ENCODE peak calls at places on chromosomes 13 and 19, in seven cellular contexts. M, D, L, F, A, N and X are unnamed samples.

GRCh38 chr19:44050740-44051653 is 839 bp upstream of the ZNF223 start:
- DNase-seq in M (no peak), D (no peak), F (no peak), N (no peak), A (no peak), L (no peak), X (no peak)

GRCh38 chr13:24651718-24652345 is 28.4 kb upstream of the ATP12A start:
- DNase-seq in D (no peak), N (no peak), A (no peak), F (peak), M (no peak), L (no peak), X (no peak)

GRCh38 chr13:20130012-20130411 is 30.8 kb downstream of the GJA3 start:
- DNase-seq in N (no peak), F (no peak), M (no peak), D (no peak), A (no peak), L (no peak), X (no peak)

GRCh38 chr13:46085737-46086136 is 19.1 kb downstream of the CPB2 start:
- DNase-seq in F (no peak), D (no peak), M (no peak), A (no peak), L (no peak), N (no peak), X (no peak)

GRCh38 chr19:49200238-49200862 is 42.8 kb downstream of the TRPM4 start:
- DNase-seq in A (no peak), N (no peak), M (no peak), L (peak), F (no peak), D (no peak), X (no peak)

GRCh38 chr13:65638572-65639168 is 1591.5 kb downstream of the PCDH9 start:
- DNase-seq in N (peak), F (peak), D (peak), L (no peak), M (no peak), A (no peak), X (peak)

GRCh38 chr13:23081246-23081645 is 99.5 kb upstream of the SGCG start:
- DNase-seq in F (no peak), L (no peak), A (no peak), N (no peak), M (no peak), D (no peak), X (no peak)

GRCh38 chr19:15291666-15292065 is 40.7 kb downstream of the BRD4 start:
- DNase-seq in L (no peak), N (no peak), F (no peak), A (no peak), M (no peak), D (no peak), X (peak)

GRCh38 chr19:12450817-12451216 is 10.0 kb upstream of the ZNF443 start:
- DNase-seq in A (no peak), M (no peak), L (peak), F (no peak), D (no peak), N (no peak), X (no peak)

GRCh38 chr19:52889076-52889475 is 8.4 kb downstream of the ZNF320 start:
- DNase-seq in F (no peak), A (no peak), L (no peak), M (no peak), N (no peak), D (no peak), X (no peak)

GRCh38 chr19:3064011-3064330 is 1.7 kb upstream of the TLE5 start:
- DNase-seq in N (no peak), A (no peak), F (no peak), D (no peak), L (no peak), M (no peak), X (no peak)

GRCh38 chr19:9836021-9836420 is 903 bp downstream of the PIN1 start:
- DNase-seq in A (no peak), L (peak), F (no peak), N (peak), M (no peak), D (peak), X (no peak)

GRCh38 chr19:15430526-15431120 is 11.8 kb upstream of the AKAP8L start:
- DNase-seq in L (no peak), M (no peak), D (no peak), N (no peak), F (no peak), A (no peak), X (no peak)

GRCh38 chr19:39765091-39766076 is 13.3 kb upstream of the LEUTX start:
- DNase-seq in D (peak), M (no peak), L (peak), F (peak), N (peak), A (no peak), X (no peak)

GRCh38 chr13:30742896-30743295 is 7.6 kb downstream of the ALOX5AP start:
- DNase-seq in D (no peak), M (no peak), L (no peak), F (no peak), N (no peak), A (no peak), X (no peak)

GRCh38 chr19:16951529-16951928 is 62.7 kb downstream of the F2RL3 start:
- DNase-seq in N (no peak), M (no peak), L (no peak), D (no peak), F (no peak), A (no peak), X (no peak)

GRCh38 chr19:15107056-15108010 is at the start of gene SYDE1:
- DNase-seq in D (no peak), L (peak), M (peak), F (peak), N (peak), A (no peak), X (no peak)

GRCh38 chr13:27257648-27258253 is 6.4 kb downstream of the RPL21 start:
- DNase-seq in F (no peak), A (no peak), L (no peak), D (no peak), M (no peak), N (no peak), X (no peak)

GRCh38 chr19:29676586-29676985 is 11.3 kb downstream of the PLEKHF1 start:
- DNase-seq in L (no peak), D (no peak), F (no peak), M (peak), N (no peak), A (peak), X (no peak)

GRCh38 chr13:78600317-78600899 is 2.9 kb downstream of the POU4F1 start:
- DNase-seq in M (no peak), D (no peak), N (no peak), F (no peak), A (no peak), L (no peak), X (no peak)

GRCh38 chr19:50328257-50329145 is 676 bp downstream of the KCNC3 start:
- DNase-seq in L (no peak), F (peak), M (peak), N (no peak), A (peak), D (no peak), X (no peak)

GRCh38 chr13:43405457-43405856 is 381.3 kb downstream of the ENOX1 start:
- DNase-seq in M (no peak), F (no peak), L (no peak), A (no peak), N (peak), D (peak), X (no peak)

GRCh38 chr13:66461021-66461420 is 769.1 kb downstream of the PCDH9 start:
- DNase-seq in N (peak), M (no peak), A (no peak), F (no peak), D (no peak), L (no peak), X (no peak)

GRCh38 chr19:18518639-18519038 is 3.2 kb downstream of the ELL start:
- DNase-seq in L (no peak), N (no peak), M (no peak), D (no peak), F (no peak), A (no peak), X (no peak)

GRCh38 chr19:58351558-58351878 is 1.8 kb downstream of the A1BG start:
- DNase-seq in L (no peak), N (no peak), A (no peak), D (no peak), F (no peak), M (no peak), X (no peak)

GRCh38 chr13:99501952-99502310 is 659 bp downstream of the TM9SF2 start:
- DNase-seq in A (no peak), L (peak), M (no peak), F (peak), D (no peak), N (no peak), X (no peak)

GRCh38 chr13:100811431-100811830 is 136.8 kb upstream of the TMTC4 start:
- DNase-seq in D (no peak), N (no peak), L (no peak), A (no peak), F (no peak), M (no peak), X (no peak)

GRCh38 chr19:39398297-39398864 is 7.2 kb downstream of the MED29 start:
- DNase-seq in F (peak), N (peak), L (no peak), M (peak), D (no peak), A (peak), X (no peak)

GRCh38 chr13:76009491-76009890 is 373.4 kb downstream of the LMO7 start:
- DNase-seq in D (no peak), A (no peak), M (no peak), L (no peak), F (no peak), N (peak), X (no peak)

GRCh38 chr19:18674616-18675015 is 8.9 kb upstream of the CRTC1 start:
- DNase-seq in N (no peak), F (no peak), A (no peak), M (peak), D (no peak), L (no peak), X (no peak)

GRCh38 chr13:107680115-107680514 is 535.2 kb downstream of the LIG4 start:
- DNase-seq in F (no peak), M (no peak), N (peak), A (no peak), L (no peak), D (no peak), X (no peak)

GRCh38 chr19:7751157-7751783 is 3.9 kb upstream of the CD209 start:
- DNase-seq in F (no peak), N (no peak), D (no peak), L (no peak), A (no peak), M (no peak), X (no peak)

GRCh38 chr19:918481-919156 is 1.5 kb downstream of the KISS1R start:
- DNase-seq in L (no peak), M (no peak), F (no peak), A (peak), D (no peak), N (no peak), X (no peak)

GRCh38 chr19:1563251-1563650 is 4.9 kb downstream of the MEX3D start:
- DNase-seq in N (no peak), A (no peak), M (no peak), F (no peak), L (no peak), D (no peak), X (no peak)

GRCh38 chr19:48926909-48927308 is 6.6 kb upstream of the DHDH start:
- DNase-seq in F (peak), L (no peak), M (no peak), D (peak), A (peak), N (peak), X (no peak)

GRCh38 chr19:6577410-6578125 is 13.4 kb downstream of the CD70 start:
- DNase-seq in N (no peak), F (no peak), D (peak), M (no peak), A (no peak), L (peak), X (peak)

GRCh38 chr13:86572115-86572514 is 772.9 kb upstream of the SLITRK6 start:
- DNase-seq in D (no peak), F (no peak), A (no peak), M (no peak), N (peak), L (no peak), X (no peak)

GRCh38 chr19:53870485-53870844 is 2.8 kb downstream of the MYADM start:
- DNase-seq in F (peak), M (no peak), A (no peak), N (no peak), L (no peak), D (no peak), X (no peak)

GRCh38 chr13:20997301-20998061 is 63.9 kb downstream of the LATS2 start:
- DNase-seq in D (peak), L (no peak), M (no peak), A (no peak), N (peak), F (no peak), X (no peak)

DNA sequence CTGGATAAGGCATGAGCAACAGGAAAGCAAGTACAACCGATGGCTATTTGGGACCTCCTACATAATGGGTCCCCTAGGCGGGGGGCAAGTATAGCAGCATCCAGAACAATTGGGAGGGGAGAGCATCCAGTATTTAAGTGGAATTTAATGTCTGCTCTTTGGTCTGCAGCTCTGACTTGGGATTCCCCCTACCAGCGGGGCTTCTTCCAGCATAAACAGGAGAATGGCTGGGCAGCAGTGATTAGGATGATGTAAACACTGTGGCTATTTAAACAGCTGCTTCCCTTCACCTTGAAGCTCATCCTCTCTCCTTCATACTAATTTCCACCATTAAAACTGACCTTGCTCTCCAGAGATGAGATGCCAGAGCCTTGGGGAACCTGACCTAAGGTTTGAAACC is 73.9 kb upstream of the OXGR1 start:
- DNase-seq in L (no peak), M (no peak), A (no peak), N (peak), D (no peak), F (no peak), X (no peak)
- H3K4me3 ChIP-seq in L (no peak), M (no peak), A (no peak), N (no peak), D (no peak), F (no peak), X (no peak)

GRCh38 chr19:4067396-4068057 is 828 bp upstream of the ZBTB7A start:
- DNase-seq in L (no peak), M (peak), N (no peak), F (no peak), D (no peak), A (peak), X (peak)
- H3K4me3 ChIP-seq in L (peak), M (peak), N (peak), F (peak), D (peak), A (peak), X (peak)

DNA sequence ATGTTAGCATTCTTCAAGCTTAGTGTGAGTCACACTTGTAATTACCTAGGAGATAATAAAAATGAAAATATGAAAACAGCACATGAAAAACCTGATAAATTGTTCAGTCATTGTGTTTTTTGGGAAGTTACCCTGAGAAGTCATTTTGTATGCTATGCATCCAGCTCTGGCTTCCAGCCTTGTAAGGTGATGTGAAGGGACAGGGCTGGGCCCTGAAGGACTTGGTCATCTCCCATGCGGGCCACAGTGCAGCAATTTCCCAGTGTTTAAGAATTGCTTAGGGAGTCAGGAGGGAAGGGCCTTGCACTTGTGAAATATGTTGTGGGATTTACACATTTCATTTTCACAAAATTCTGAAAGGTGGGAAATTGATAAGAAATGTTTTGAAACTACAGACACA is 41.3 kb downstream of the ARHGEF7 start:
- DNase-seq in A (no peak), N (no peak), D (no peak), M (no peak), F (no peak), L (no peak), X (no peak)
- H3K4me3 ChIP-seq in A (no peak), N (no peak), D (no peak), M (no peak), F (no peak), L (peak), X (no peak)

DNA sequence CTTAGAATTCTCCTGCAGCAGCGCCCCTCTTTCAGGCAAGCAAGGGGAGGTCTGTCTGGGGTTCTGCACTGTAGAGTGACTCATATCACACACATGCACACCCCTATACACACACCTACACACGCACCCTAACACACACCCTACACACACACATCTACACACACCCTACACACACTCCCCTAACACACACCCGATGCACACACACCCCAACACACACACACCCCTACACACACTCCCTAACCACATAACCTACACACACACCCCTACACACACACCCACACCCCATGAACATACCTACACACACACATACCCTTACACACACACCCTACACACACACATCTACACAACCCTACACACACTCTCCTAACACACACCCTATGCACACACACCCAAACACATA is 493.2 kb downstream of the IRS2 start:
- DNase-seq in F (no peak), N (no peak), L (no peak), D (no peak), M (no peak), A (no peak), X (no peak)
- H3K4me3 ChIP-seq in F (no peak), N (no peak), L (no peak), D (no peak), M (no peak), A (no peak), X (no peak)

DNA sequence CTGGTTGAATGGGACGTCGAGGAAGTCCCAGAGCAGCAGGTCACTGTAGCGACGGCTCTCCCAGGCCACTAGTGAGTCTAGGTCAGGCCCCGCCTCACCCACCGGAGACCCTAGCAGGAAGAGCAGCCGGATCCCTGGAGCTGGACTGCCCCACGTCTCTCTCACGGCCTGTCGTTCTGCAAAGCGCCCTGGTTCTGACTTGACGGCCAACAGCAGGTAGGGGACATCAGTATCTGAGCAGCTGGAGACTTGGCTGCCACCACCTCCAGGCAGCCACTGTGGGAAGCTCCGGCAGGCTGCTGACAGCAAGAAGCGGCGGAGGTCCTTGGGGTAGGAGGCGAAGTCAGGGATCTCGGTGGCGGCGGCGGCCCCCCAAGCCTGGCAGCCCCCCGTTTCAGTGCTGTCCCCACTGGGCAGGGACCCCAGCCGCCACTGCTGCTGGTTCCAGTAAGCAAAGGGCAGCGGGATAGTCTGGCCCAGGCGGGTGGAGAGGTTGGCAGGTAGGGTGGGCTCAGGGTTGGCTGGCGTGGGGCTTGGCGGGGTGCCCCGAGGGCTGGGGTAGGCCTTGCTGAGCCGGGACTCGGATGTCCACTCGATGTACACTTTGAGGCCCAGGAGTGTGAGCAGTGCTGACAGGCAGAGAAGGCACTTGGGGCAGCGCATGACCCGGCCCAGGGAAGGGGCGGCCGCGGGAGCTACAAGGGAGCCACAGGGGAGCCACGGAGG is 895 bp downstream of the B3GNT8 start:
- DNase-seq in A (no peak), L (no peak), M (no peak), N (no peak), F (no peak), D (no peak), X (no peak)
- H3K4me3 ChIP-seq in A (peak), L (no peak), M (peak), N (peak), F (peak), D (no peak), X (no peak)

GRCh38 chr13:48042889-48043288 is 5.4 kb downstream of the NUDT15 start:
- DNase-seq in A (no peak), F (no peak), L (no peak), N (no peak), M (no peak), D (no peak), X (no peak)
- H3K4me3 ChIP-seq in A (no peak), F (no peak), L (no peak), N (no peak), M (no peak), D (no peak), X (no peak)

GRCh38 chr13:26050568-26051230 is 1.1 kb downstream of the SHISA2 start:
- DNase-seq in A (peak), M (peak), L (no peak), F (peak), N (peak), D (no peak), X (no peak)
- H3K4me3 ChIP-seq in A (peak), M (peak), L (peak), F (peak), N (peak), D (no peak), X (peak)

GRCh38 chr13:49855930-49856329 is 63.4 kb upstream of the KPNA3 start:
- DNase-seq in M (no peak), N (no peak), A (no peak), L (no peak), D (no peak), F (no peak), X (no peak)

GRCh38 chr13:49859568-49859967 is 67.1 kb upstream of the KPNA3 start:
- DNase-seq in M (no peak), A (no peak), D (peak), N (peak), L (no peak), F (peak), X (no peak)

GRCh38 chr13:49853535-49853934 is 61.1 kb upstream of the KPNA3 start:
- DNase-seq in L (no peak), A (no peak), N (no peak), M (no peak), F (no peak), D (no peak), X (no peak)

DNA sequence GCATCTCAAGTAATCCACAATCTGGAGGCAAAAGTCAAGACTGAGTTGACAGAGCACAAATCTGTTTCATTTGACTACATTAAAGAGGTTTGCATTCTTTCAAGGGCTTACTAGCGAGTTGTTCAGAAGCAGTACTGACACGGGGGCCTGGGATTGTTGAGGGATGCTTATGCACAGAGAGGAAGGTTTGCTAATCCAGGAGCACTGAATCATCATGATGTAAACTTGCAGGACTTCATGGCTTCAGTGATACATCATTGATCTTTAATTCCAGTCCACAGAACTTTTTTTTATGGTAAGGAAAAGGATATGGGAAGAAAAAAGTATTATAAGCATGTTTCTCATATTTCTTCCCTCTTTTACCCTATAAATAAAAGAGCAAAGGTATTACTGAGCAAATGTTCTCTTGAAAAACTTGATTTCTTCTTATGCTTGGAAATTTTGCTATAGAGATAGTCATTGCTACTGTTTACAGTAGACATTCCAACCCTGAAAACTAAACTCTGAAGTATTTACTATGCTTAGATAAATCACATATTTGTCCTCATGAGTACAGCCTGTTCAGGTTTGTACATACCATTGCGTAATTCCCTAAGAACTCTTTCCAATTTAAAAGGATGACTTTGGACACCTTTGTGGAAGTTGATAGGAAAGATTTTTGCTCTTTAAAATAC is 65.8 kb upstream of the KPNA3 start:
- DNase-seq in L (no peak), N (peak), M (no peak), F (peak), D (peak), A (no peak), X (no peak)
- H3K4me3 ChIP-seq in L (no peak), N (no peak), M (no peak), F (no peak), D (no peak), A (no peak), X (no peak)